ENCODE peak calls at places on chromosomes 13 and 19, in five cellular contexts. One of them, this sample, is unnamed.

GRCh38 chr13:109568273-109568900 is 218.0 kb downstream of the IRS2 start:
- DNase-seq in endothelial cell of umbilical vein: no peak
- DNase-seq in K562: no peak
- DNase-seq in H1: no peak
- DNase-seq in A549: no peak
- DNase-seq in this sample: no peak

GRCh38 chr19:46404884-46405658 is 8.3 kb downstream of the CCDC8 start:
- DNase-seq in H1: no peak
- DNase-seq in K562: peak
- DNase-seq in A549: peak
- DNase-seq in endothelial cell of umbilical vein: no peak
- DNase-seq in this sample: peak

GRCh38 chr19:23321953-23322549 is 71.9 kb upstream of the ZNF724 start:
- DNase-seq in H1: no peak
- DNase-seq in K562: no peak
- DNase-seq in endothelial cell of umbilical vein: no peak
- DNase-seq in A549: no peak
- DNase-seq in this sample: no peak

GRCh38 chr13:65855276-65855675 is 1374.9 kb downstream of the PCDH9 start:
- DNase-seq in endothelial cell of umbilical vein: no peak
- DNase-seq in A549: no peak
- DNase-seq in H1: no peak
- DNase-seq in K562: no peak
- DNase-seq in this sample: no peak

GRCh38 chr19:35882074-35882832 is 13.9 kb downstream of the APLP1 start:
- DNase-seq in A549: peak
- DNase-seq in K562: peak
- DNase-seq in endothelial cell of umbilical vein: peak
- DNase-seq in H1: no peak
- DNase-seq in this sample: no peak

GRCh38 chr13:100434010-100434763 is 154.4 kb downstream of the GGACT start:
- DNase-seq in endothelial cell of umbilical vein: peak
- DNase-seq in A549: no peak
- DNase-seq in K562: no peak
- DNase-seq in H1: no peak
- DNase-seq in this sample: no peak

GRCh38 chr13:92573467-92574057 is 653.0 kb upstream of the GPC6 start:
- DNase-seq in A549: peak
- DNase-seq in endothelial cell of umbilical vein: no peak
- DNase-seq in K562: peak
- DNase-seq in H1: peak
- DNase-seq in this sample: peak

GRCh38 chr19:12937243-12938053 is 961 bp upstream of the CALR start:
- DNase-seq in A549: no peak
- DNase-seq in K562: peak
- DNase-seq in H1: peak
- DNase-seq in endothelial cell of umbilical vein: peak
- DNase-seq in this sample: peak

GRCh38 chr19:10863107-10863700 is 8.1 kb upstream of the CARM1 start:
- DNase-seq in H1: no peak
- DNase-seq in K562: peak
- DNase-seq in A549: no peak
- DNase-seq in endothelial cell of umbilical vein: no peak
- DNase-seq in this sample: no peak

GRCh38 chr19:30712428-30713151 is 340.4 kb downstream of the ZNF536 start:
- DNase-seq in K562: no peak
- DNase-seq in H1: no peak
- DNase-seq in endothelial cell of umbilical vein: no peak
- DNase-seq in A549: no peak
- DNase-seq in this sample: no peak

GRCh38 chr13:45316996-45317395 is 24.0 kb downstream of the TPT1 start:
- DNase-seq in K562: no peak
- DNase-seq in A549: no peak
- DNase-seq in endothelial cell of umbilical vein: no peak
- DNase-seq in H1: no peak
- DNase-seq in this sample: no peak

GRCh38 chr13:112699318-112699918 is 9.6 kb downstream of the ATP11A start:
- DNase-seq in A549: no peak
- DNase-seq in H1: no peak
- DNase-seq in endothelial cell of umbilical vein: no peak
- DNase-seq in K562: no peak
- DNase-seq in this sample: peak

GRCh38 chr13:106262886-106263285 is 272.6 kb downstream of the EFNB2 start:
- DNase-seq in endothelial cell of umbilical vein: no peak
- DNase-seq in H1: no peak
- DNase-seq in K562: no peak
- DNase-seq in A549: no peak
- DNase-seq in this sample: no peak

GRCh38 chr13:47548294-47548825 is 452.7 kb downstream of the SUCLA2 start:
- DNase-seq in H1: no peak
- DNase-seq in endothelial cell of umbilical vein: no peak
- DNase-seq in K562: no peak
- DNase-seq in A549: no peak
- DNase-seq in this sample: no peak

GRCh38 chr19:9348253-9348652 is 14.6 kb upstream of the ZNF177 start:
- DNase-seq in endothelial cell of umbilical vein: no peak
- DNase-seq in A549: no peak
- DNase-seq in K562: no peak
- DNase-seq in H1: no peak
- DNase-seq in this sample: no peak

GRCh38 chr13:114203536-114203935 is 24.5 kb downstream of the CFAP97D2 start:
- DNase-seq in endothelial cell of umbilical vein: no peak
- DNase-seq in K562: no peak
- DNase-seq in A549: no peak
- DNase-seq in H1: no peak
- DNase-seq in this sample: no peak

GRCh38 chr13:20287976-20288375 is 55.9 kb upstream of the GJB6 start:
- DNase-seq in A549: no peak
- DNase-seq in endothelial cell of umbilical vein: no peak
- DNase-seq in K562: no peak
- DNase-seq in H1: no peak
- DNase-seq in this sample: no peak

GRCh38 chr19:13029893-13030292 is 34.6 kb downstream of the NFIX start:
- DNase-seq in A549: no peak
- DNase-seq in K562: no peak
- DNase-seq in endothelial cell of umbilical vein: peak
- DNase-seq in H1: peak
- DNase-seq in this sample: peak

GRCh38 chr19:42762782-42763181 is 2.7 kb downstream of the PSG8 start:
- DNase-seq in A549: no peak
- DNase-seq in H1: no peak
- DNase-seq in endothelial cell of umbilical vein: no peak
- DNase-seq in K562: no peak
- DNase-seq in this sample: no peak

GRCh38 chr13:35794734-35795389 is 318.4 kb upstream of the MAB21L1 start:
- DNase-seq in K562: no peak
- DNase-seq in H1: no peak
- DNase-seq in endothelial cell of umbilical vein: no peak
- DNase-seq in A549: no peak
- DNase-seq in this sample: no peak

GRCh38 chr19:23286477-23286876 is 36.3 kb upstream of the ZNF724 start:
- DNase-seq in K562: no peak
- DNase-seq in endothelial cell of umbilical vein: no peak
- DNase-seq in H1: peak
- DNase-seq in A549: no peak
- DNase-seq in this sample: peak

GRCh38 chr13:79037197-79037596 is 368.9 kb downstream of the RBM26 start:
- DNase-seq in K562: no peak
- DNase-seq in endothelial cell of umbilical vein: no peak
- DNase-seq in H1: no peak
- DNase-seq in A549: no peak
- DNase-seq in this sample: peak

GRCh38 chr19:51111606-51112005 is 3.4 kb upstream of the CTU1 start:
- DNase-seq in H1: no peak
- DNase-seq in endothelial cell of umbilical vein: no peak
- DNase-seq in A549: peak
- DNase-seq in K562: no peak
- DNase-seq in this sample: no peak

GRCh38 chr13:43572601-43573360 is 214.0 kb downstream of the ENOX1 start:
- DNase-seq in H1: no peak
- DNase-seq in endothelial cell of umbilical vein: no peak
- DNase-seq in A549: no peak
- DNase-seq in K562: no peak
- DNase-seq in this sample: no peak

GRCh38 chr13:91058066-91058465 is 289.4 kb upstream of the MIR17HG start:
- DNase-seq in K562: no peak
- DNase-seq in H1: no peak
- DNase-seq in A549: no peak
- DNase-seq in endothelial cell of umbilical vein: no peak
- DNase-seq in this sample: peak

GRCh38 chr19:17311455-17312248 is 2.3 kb downstream of the DDA1 start:
- DNase-seq in A549: peak
- DNase-seq in endothelial cell of umbilical vein: no peak
- DNase-seq in H1: no peak
- DNase-seq in K562: no peak
- DNase-seq in this sample: no peak

GRCh38 chr19:17307876-17308377 is 1.4 kb upstream of the DDA1 start:
- DNase-seq in H1: no peak
- DNase-seq in endothelial cell of umbilical vein: no peak
- DNase-seq in K562: no peak
- DNase-seq in A549: no peak
- DNase-seq in this sample: no peak

GRCh38 chr19:17312481-17313113 is 3.2 kb downstream of the DDA1 start:
- DNase-seq in H1: no peak
- DNase-seq in endothelial cell of umbilical vein: no peak
- DNase-seq in A549: no peak
- DNase-seq in K562: no peak
- DNase-seq in this sample: no peak

GRCh38 chr19:17309198-17309961 is at the start of gene DDA1:
- DNase-seq in K562: peak
- DNase-seq in A549: peak
- DNase-seq in endothelial cell of umbilical vein: peak
- DNase-seq in H1: peak
- DNase-seq in this sample: peak

DNA sequence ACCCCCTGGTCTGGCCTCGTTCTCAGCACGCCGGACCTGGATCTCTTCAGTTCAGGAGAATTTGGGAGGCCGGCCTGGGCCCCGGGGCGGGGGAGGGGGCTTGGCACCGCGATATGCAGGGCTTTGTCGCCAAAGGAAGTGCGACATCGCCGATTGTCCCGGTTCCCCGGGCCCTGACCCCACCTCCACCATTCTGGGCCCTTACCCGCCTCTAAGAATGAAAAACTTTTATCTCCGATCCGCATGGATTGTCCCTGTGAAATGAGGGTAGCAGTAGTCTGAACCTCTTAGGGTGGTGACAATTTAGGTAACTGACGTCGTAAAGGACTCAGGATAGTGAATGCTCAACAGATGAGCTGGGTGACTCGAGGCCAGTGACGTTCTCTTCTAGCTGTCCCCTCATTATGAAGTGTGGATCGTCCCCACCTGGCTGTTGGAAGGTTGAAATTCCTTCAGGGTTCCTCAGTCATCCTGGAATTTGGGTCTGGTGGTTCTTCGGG is 649 bp downstream of the DDA1 start:
- DNase-seq in A549: no peak
- DNase-seq in K562: no peak
- DNase-seq in H1: no peak
- DNase-seq in endothelial cell of umbilical vein: no peak
- DNase-seq in this sample: no peak
- TF ChIP-seq JUN in A549: no peak
- TF ChIP-seq JUN in K562: no peak
- TF ChIP-seq JUN in H1: no peak
- TF ChIP-seq JUN in endothelial cell of umbilical vein: no peak
- TF ChIP-seq JUN in this sample: no peak

GRCh38 chr13:50685491-50685890 is 158.0 kb downstream of the DLEU7 start:
- DNase-seq in endothelial cell of umbilical vein: peak
- DNase-seq in K562: no peak
- DNase-seq in A549: no peak
- DNase-seq in H1: no peak
- DNase-seq in this sample: no peak
- TF ChIP-seq JUN in endothelial cell of umbilical vein: no peak
- TF ChIP-seq JUN in K562: no peak
- TF ChIP-seq JUN in A549: no peak
- TF ChIP-seq JUN in H1: no peak
- TF ChIP-seq JUN in this sample: no peak

DNA sequence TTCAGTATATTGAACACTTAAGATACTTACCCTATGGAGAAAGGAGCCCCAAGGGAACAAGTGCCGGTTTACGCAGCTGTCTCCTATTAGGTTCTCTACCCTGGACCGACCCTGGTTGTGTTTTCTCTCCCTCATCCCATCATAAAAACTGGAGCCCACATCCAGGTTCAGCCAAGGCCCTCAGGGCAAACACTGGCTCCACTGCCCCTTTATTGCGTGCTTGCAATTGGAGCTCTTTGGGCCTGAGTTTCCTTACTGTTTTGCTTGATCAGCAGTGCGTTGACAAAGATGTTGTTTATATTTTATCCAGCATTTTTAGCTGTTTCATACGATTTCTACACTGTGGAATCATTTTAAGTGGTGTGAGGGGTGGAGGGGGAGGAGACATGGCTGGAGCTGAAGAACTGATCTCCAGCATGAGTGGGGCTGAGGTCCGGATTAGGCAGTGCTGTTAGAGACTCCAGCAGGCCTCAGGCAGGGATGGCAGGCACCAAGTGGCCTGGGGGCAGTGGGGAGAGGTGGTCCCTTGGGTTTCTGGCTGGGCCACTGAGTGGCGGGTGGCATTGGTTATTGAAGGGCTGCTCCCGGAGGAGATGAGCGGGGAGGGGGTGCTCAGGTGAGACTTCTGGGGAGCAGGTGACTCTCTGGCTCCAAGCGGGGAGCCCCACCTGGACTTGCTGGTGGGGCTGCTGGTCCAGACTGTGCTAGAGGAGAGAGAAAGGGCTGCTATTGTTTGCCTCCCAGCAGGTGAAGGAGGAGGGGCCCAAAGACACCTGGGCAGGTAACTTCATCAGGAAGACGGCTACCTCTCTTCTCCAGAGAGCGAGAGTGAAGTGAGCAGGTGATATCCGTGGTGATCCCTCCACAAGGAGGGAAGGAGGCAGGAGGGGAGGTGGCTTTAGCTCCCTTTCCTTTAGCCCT is 62.3 kb upstream of the RNF113B start:
- DNase-seq in endothelial cell of umbilical vein: no peak
- DNase-seq in H1: peak
- DNase-seq in A549: no peak
- DNase-seq in K562: no peak
- DNase-seq in this sample: peak
- TF ChIP-seq JUN in endothelial cell of umbilical vein: no peak
- TF ChIP-seq JUN in H1: no peak
- TF ChIP-seq JUN in A549: no peak
- TF ChIP-seq JUN in K562: no peak
- TF ChIP-seq JUN in this sample: no peak

DNA sequence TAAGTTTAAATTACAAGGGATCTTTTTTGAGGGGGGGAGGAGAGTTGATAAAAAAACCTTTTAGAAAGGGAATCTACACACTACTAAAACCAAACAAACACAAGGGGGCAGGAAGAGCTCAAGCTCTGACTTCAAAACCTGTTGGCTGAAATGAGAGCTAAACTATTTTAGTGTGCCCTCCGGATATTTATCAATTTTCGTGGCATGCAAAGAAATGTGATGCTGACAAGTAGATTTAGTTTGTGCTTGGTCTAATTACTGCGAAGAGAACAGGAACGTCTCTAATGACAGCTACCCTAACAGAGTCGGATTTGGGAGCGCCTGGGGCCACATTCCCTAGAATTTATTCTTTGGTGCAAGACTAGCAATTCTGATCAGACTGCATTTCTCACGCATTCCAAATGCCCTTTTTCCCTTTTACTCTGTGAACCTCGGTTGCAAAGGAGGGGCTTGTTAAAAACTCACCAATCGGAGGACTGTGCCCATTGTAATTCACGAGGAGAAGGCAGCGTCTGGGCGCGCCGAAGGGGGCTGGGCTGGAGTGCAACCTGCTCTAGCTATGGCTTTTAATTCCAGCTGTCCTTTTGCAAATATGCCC is 804 bp upstream of the FREM2 start:
- DNase-seq in K562: no peak
- DNase-seq in H1: no peak
- DNase-seq in A549: no peak
- DNase-seq in endothelial cell of umbilical vein: no peak
- DNase-seq in this sample: peak
- TF ChIP-seq JUN in K562: no peak
- TF ChIP-seq JUN in H1: no peak
- TF ChIP-seq JUN in A549: no peak
- TF ChIP-seq JUN in endothelial cell of umbilical vein: no peak
- TF ChIP-seq JUN in this sample: no peak

This sample was measured in WTC11.